ENCODE peak calls at places on chromosomes 7 and 10, in six cellular contexts. Z, C, G, B, X and W are unnamed samples.

GRCh38 chr10:16470747-16471146 is 33.9 kb downstream of the PTER start:
- DNase-seq in C (no peak), Z (no peak), G (peak), B (no peak), X (no peak), W (no peak)

GRCh38 chr7:132226626-132227290 is 349.5 kb downstream of the PLXNA4 start:
- DNase-seq in Z (no peak), X (no peak), C (no peak), B (no peak), G (no peak), W (no peak)

GRCh38 chr7:73436031-73436929 is 2.7 kb downstream of the FZD9 start:
- DNase-seq in B (peak), X (peak), G (no peak), C (no peak), Z (peak), W (no peak)

GRCh38 chr7:80017101-80017500 is 117.5 kb upstream of the GNAI1 start:
- DNase-seq in X (no peak), Z (no peak), G (no peak), C (no peak), B (no peak), W (no peak)

GRCh38 chr10:68900427-68901105 is 549 bp upstream of the DDX50 start:
- DNase-seq in C (no peak), B (no peak), G (no peak), Z (no peak), X (no peak), W (no peak)

GRCh38 chr7:144255471-144255897 is 9.1 kb downstream of the OR2A7 start:
- DNase-seq in X (no peak), G (no peak), C (no peak), B (no peak), Z (no peak), W (peak)

GRCh38 chr10:131649609-131650008 is 251.2 kb upstream of the PPP2R2D start:
- DNase-seq in Z (no peak), C (no peak), B (no peak), X (no peak), G (peak), W (no peak)

GRCh38 chr7:78417180-78417853 is 618.7 kb downstream of the PHTF2 start:
- DNase-seq in C (no peak), X (no peak), G (no peak), Z (no peak), B (no peak), W (no peak)

GRCh38 chr10:119642556-119643111 is 8.5 kb upstream of the BAG3 start:
- DNase-seq in B (no peak), C (no peak), G (no peak), X (no peak), Z (no peak), W (no peak)

GRCh38 chr10:50396491-50397311 is 145.4 kb upstream of the ASAH2 start:
- DNase-seq in X (no peak), B (no peak), G (no peak), Z (no peak), C (no peak), W (no peak)

GRCh38 chr10:63376560-63377304 is 89.0 kb downstream of the JMJD1C start:
- DNase-seq in C (no peak), G (no peak), X (no peak), B (no peak), Z (no peak), W (no peak)

GRCh38 chr7:140541513-140542192 is 62.3 kb upstream of the MKRN1 start:
- DNase-seq in X (peak), G (peak), Z (peak), B (peak), C (peak), W (no peak)

GRCh38 chr7:2882111-2882510 is 38.0 kb upstream of the GNA12 start:
- DNase-seq in C (no peak), Z (no peak), G (no peak), X (no peak), B (no peak), W (no peak)

GRCh38 chr10:47326927-47327330 is 4.7 kb downstream of the GDF2 start:
- DNase-seq in G (no peak), C (no peak), Z (no peak), B (no peak), X (no peak), W (no peak)

GRCh38 chr10:78549536-78549935 is 515.9 kb downstream of the RPS24 start:
- DNase-seq in B (no peak), C (no peak), X (no peak), G (no peak), Z (no peak), W (no peak)

GRCh38 chr10:131193923-131194322 is 117.6 kb downstream of the TCERG1L start:
- DNase-seq in G (no peak), Z (no peak), C (peak), B (no peak), X (no peak), W (no peak)

GRCh38 chr10:43375401-43376020 is 4.1 kb downstream of the FXYD4 start:
- DNase-seq in X (no peak), C (no peak), Z (no peak), B (no peak), G (no peak), W (no peak)

GRCh38 chr7:151020231-151020630 is 4.1 kb downstream of the ATG9B start:
- DNase-seq in X (no peak), Z (no peak), B (no peak), C (no peak), G (no peak), W (no peak)

GRCh38 chr10:60664859-60665258 is 113.4 kb upstream of the CDK1 start:
- DNase-seq in X (no peak), C (no peak), B (no peak), Z (no peak), G (no peak), W (no peak)

GRCh38 chr10:11232222-11232961 is 214.7 kb downstream of the CELF2 start:
- DNase-seq in G (no peak), Z (no peak), X (no peak), C (no peak), B (no peak), W (no peak)

GRCh38 chr10:116715396-116715795 is 27.0 kb downstream of the HSPA12A start:
- DNase-seq in C (no peak), Z (no peak), X (no peak), G (no peak), B (no peak), W (no peak)

GRCh38 chr10:117274509-117274908 is 33.6 kb downstream of the SLC18A2 start:
- DNase-seq in Z (no peak), X (no peak), B (no peak), G (no peak), C (peak), W (no peak)

GRCh38 chr10:34656676-34657075 is 158.4 kb downstream of the PARD3 start:
- DNase-seq in B (no peak), Z (no peak), G (no peak), C (no peak), X (no peak), W (no peak)

GRCh38 chr10:27104919-27105318 is 4.6 kb upstream of the ANKRD26 start:
- DNase-seq in B (no peak), G (no peak), X (no peak), C (no peak), Z (no peak), W (no peak)

GRCh38 chr7:66099551-66100407 is 14.9 kb upstream of the CRCP start:
- DNase-seq in C (peak), X (no peak), G (peak), Z (peak), B (no peak), W (peak)

GRCh38 chr7:13742719-13743640 is 246.5 kb downstream of the ETV1 start:
- DNase-seq in X (no peak), Z (peak), G (peak), C (peak), B (peak), W (no peak)

GRCh38 chr7:80373431-80374032 is 138.3 kb downstream of the GNAT3 start:
- DNase-seq in X (no peak), B (no peak), C (no peak), G (no peak), Z (no peak), W (no peak)

GRCh38 chr7:155205368-155206285 is 92.1 kb upstream of the INSIG1 start:
- DNase-seq in B (peak), X (no peak), C (peak), Z (peak), G (peak), W (peak)
- TF ChIP-seq POLR2A in B (peak), X (no peak), C (peak), Z (peak), G (peak), W (peak)

DNA sequence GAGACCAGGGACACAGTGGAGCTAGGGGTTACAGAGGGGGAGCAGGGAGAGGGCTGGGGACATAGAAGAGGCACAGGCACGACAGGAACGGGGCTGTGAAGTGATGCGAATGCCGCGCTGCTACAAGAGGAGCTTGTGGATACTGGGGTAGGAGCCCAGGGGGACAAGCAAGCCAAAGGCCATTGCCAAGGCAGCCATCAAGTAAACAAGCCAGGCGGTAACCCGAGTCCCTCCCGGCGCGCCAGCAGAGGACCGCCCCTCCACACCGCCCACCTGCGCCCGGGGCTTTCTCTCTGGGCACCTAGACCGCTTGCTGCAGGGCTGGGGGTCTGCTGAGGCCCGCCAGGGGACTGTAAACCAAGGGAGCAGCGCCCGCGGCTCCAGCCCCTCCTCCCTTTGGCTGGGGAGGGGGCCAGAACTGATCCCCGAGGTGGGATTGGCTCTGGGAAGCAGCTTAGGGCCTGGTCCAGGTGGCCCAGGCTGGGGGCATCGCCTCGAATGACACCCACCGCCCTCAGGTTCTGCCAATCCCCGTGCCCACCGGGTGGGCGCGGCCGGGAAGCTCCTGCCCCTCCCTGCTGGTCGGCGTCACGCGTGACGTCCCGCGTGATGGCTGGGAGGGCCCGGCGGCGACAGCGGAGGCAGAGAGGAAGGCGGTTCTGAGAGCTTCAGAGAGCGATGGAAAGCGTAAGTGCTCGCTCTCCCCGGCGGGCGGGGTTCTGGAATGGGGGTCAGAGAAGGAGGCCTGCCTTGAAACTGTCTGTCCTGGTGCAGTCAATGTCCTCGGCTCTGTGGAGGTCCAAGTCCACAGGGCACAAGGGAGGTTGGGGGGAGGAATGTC is 982 bp downstream of the SFXN3 start:
- DNase-seq in G (peak), X (peak), B (no peak), C (peak), Z (peak), W (no peak)
- TF ChIP-seq POLR2A in G (no peak), X (no peak), B (peak), C (peak), Z (peak), W (peak)

GRCh38 chr7:12686894-12687212 is 580 bp upstream of the ARL4A start:
- DNase-seq in C (no peak), B (no peak), G (no peak), Z (no peak), X (no peak), W (no peak)

GRCh38 chr7:12684733-12685132 is 2.7 kb upstream of the ARL4A start:
- DNase-seq in G (no peak), X (no peak), B (no peak), Z (no peak), C (no peak), W (no peak)

GRCh38 chr7:12686234-12686893 is 1.1 kb upstream of the ARL4A start:
- DNase-seq in B (peak), C (peak), G (peak), X (peak), Z (peak), W (peak)

GRCh38 chr7:12685550-12685949 is 1.9 kb upstream of the ARL4A start:
- DNase-seq in G (peak), X (no peak), C (peak), Z (peak), B (no peak), W (no peak)

DNA sequence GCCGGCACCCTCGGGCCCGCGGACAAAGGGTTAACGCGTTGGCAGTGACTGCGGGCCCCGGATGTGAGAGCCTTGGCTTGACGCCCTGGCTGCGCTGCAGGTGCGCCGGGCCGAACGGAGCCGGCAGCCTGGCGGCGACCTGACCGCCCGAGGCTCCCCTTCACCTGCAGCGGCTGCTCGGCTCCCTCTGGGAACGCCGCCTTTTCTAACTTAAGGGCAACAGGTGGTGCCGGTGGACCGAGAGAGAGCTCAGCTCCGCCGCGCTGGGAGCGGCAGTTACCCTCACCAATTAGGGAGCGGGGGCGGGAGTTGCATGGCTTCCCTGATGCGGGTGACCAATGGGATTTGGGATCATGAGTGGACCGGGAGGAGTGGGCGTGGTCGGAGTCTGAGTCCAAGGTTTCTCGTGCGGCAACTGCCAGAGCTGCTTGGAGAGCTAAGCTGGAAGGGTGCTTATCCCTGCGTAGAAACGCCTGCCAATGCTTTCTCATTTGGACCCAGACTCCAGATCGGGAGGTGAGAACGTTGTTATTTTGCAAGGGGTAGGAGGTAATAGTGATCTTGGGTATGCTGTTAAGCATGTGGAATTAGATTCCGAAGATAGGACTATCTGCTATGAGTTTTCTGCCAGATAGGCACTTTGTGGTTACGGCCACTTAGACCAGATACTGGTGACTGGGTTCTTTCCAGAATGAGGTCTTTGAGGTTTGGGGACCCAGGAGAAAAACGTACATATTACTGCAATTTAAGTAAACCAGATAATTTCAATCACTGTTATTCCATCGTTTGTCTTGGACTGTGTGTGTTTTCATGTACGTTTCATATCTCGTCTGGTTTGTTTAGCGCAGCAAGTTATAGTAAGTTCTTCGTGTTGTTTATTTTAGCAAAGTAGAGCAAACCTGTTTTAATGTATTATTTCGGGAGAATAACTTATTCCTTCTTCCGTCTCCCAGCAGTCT is at the start of gene ARL4A:
- DNase-seq in Z (peak), X (peak), C (peak), G (peak), B (peak), W (peak)
- TF ChIP-seq POLR2A in Z (peak), X (peak), C (peak), G (peak), B (peak), W (no peak)

GRCh38 chr10:387949-388660 is 252.8 kb downstream of the ZMYND11 start:
- DNase-seq in G (peak), C (peak), X (peak), Z (no peak), B (no peak), W (no peak)
- TF ChIP-seq POLR2A in G (peak), C (no peak), X (no peak), Z (no peak), B (no peak), W (no peak)

GRCh38 chr10:96043157-96043894 is at the start of gene CCNJ:
- DNase-seq in B (peak), G (peak), C (peak), X (peak), Z (peak), W (no peak)

GRCh38 chr10:96044686-96045085 is 1.3 kb downstream of the CCNJ start:
- DNase-seq in Z (no peak), X (peak), G (no peak), B (no peak), C (no peak), W (no peak)

GRCh38 chr10:96041146-96041545 is 2.2 kb upstream of the CCNJ start:
- DNase-seq in C (no peak), X (no peak), Z (no peak), B (no peak), G (no peak), W (no peak)

GRCh38 chr10:96046546-96046945 is 3.2 kb downstream of the CCNJ start:
- DNase-seq in C (no peak), Z (no peak), G (no peak), X (no peak), B (no peak), W (no peak)

GRCh38 chr10:96043895-96044580 is 655 bp downstream of the CCNJ start:
- DNase-seq in X (peak), Z (peak), G (peak), B (peak), C (peak), W (no peak)
- TF ChIP-seq POLR2A in X (no peak), Z (no peak), G (no peak), B (no peak), C (no peak), W (no peak)

GRCh38 chr7:30278849-30279505 is 5.4 kb upstream of the ZNRF2 start:
- DNase-seq in C (no peak), Z (no peak), G (no peak), X (no peak), B (no peak), W (no peak)
- TF ChIP-seq POLR2A in C (no peak), Z (no peak), G (no peak), X (no peak), B (no peak), W (no peak)